ENCODE peak calls at places on chromosome 20, in five cellular contexts. D is choroid plexus epithelial cell, S is GM13977, O is NCI-H1694 treated with DMSO at 0.1 percent for 48 hours, K is G401. T is an unnamed sample.

GRCh38 chr20:41304413-41305079 is 13.0 kb downstream of the ZHX3 start:
- DNase-seq in D (no peak), S (no peak), O (no peak), K (peak; percentile 13), T (no peak)

GRCh38 chr20:48178607-48179006 is 393.3 kb upstream of the SULF2 start:
- DNase-seq in D (no peak), S (no peak), O (no peak), K (no peak), T (no peak)

GRCh38 chr20:18904624-18905023 is 91.0 kb downstream of the SCP2D1 start:
- DNase-seq in D (no peak), S (no peak), O (no peak), K (peak; percentile 31), T (no peak)

GRCh38 chr20:51500311-51500710 is 42.2 kb downstream of the NFATC2 start:
- DNase-seq in D (no peak), S (peak; percentile 88), O (no peak), K (no peak), T (no peak)

GRCh38 chr20:9160760-9161159 is 91.9 kb downstream of the PLCB4 start:
- DNase-seq in D (no peak), S (no peak), O (no peak), K (no peak), T (peak; percentile 38)

GRCh38 chr20:37226889-37227288 is 34.7 kb downstream of the GHRH start:
- DNase-seq in D (peak; percentile 60), S (no peak), O (no peak), K (no peak), T (no peak)

GRCh38 chr20:20297752-20298151 is 70.2 kb upstream of the INSM1 start:
- DNase-seq in D (no peak), S (no peak), O (no peak), K (no peak), T (no peak)

GRCh38 chr20:43508106-43508505 is 609 bp downstream of the L3MBTL1 start:
- DNase-seq in D (no peak), S (peak; percentile 29), O (no peak), K (no peak), T (no peak)

GRCh38 chr20:37342231-37343177 is 3.4 kb upstream of the SRC start:
- DNase-seq in D (no peak), S (no peak), O (no peak), K (no peak), T (no peak)

GRCh38 chr20:50559856-50560623 is 49.9 kb downstream of the PTPN1 start:
- DNase-seq in D (no peak), S (no peak), O (no peak), K (peak; percentile 27), T (no peak)

GRCh38 chr20:19934792-19935491 is 82.2 kb upstream of the NAA20 start:
- DNase-seq in D (no peak), S (peak; percentile 42), O (no peak), K (no peak), T (no peak)

GRCh38 chr20:12925863-12926547 is 82.8 kb upstream of the SPTLC3 start:
- DNase-seq in D (no peak), S (no peak), O (no peak), K (no peak), T (no peak)

GRCh38 chr20:41174782-41175181 is 37.4 kb downstream of the PLCG1 start:
- DNase-seq in D (peak; percentile 38), S (no peak), O (no peak), K (peak; percentile 13), T (peak; percentile 47)

GRCh38 chr20:62409935-62410741 is 3.1 kb upstream of the CABLES2 start:
- DNase-seq in D (peak; percentile 26), S (peak; percentile 79), O (peak; percentile 24), K (peak; percentile 48), T (peak; percentile 56)

GRCh38 chr20:44407402-44408184 is 52.1 kb downstream of the HNF4A start:
- DNase-seq in D (peak; percentile 45), S (no peak), O (no peak), K (no peak), T (peak; percentile 20)

GRCh38 chr20:31551581-31552081 is 37.4 kb downstream of the HM13 start:
- DNase-seq in D (peak; percentile 29), S (no peak), O (no peak), K (no peak), T (peak; percentile 78)

GRCh38 chr20:1087311-1087710 is 31.1 kb upstream of the PSMF1 start:
- DNase-seq in D (no peak), S (peak; percentile 34), O (no peak), K (no peak), T (no peak)

GRCh38 chr20:61459266-61459665 is 207.2 kb downstream of the CDH4 start:
- DNase-seq in D (no peak), S (no peak), O (no peak), K (no peak), T (no peak)

GRCh38 chr20:49750611-49751396 is 37.1 kb upstream of the B4GALT5 start:
- DNase-seq in D (no peak), S (peak; percentile 51), O (no peak), K (no peak), T (no peak)

GRCh38 chr20:19314619-19315018 is 102.2 kb downstream of the SLC24A3 start:
- DNase-seq in D (no peak), S (no peak), O (no peak), K (no peak), T (no peak)

GRCh38 chr20:60572991-60573390 is 614.8 kb downstream of the CDH26 start:
- DNase-seq in D (no peak), S (no peak), O (no peak), K (peak; percentile 11), T (no peak)

GRCh38 chr20:18259730-18260129 is 28.6 kb upstream of the ZNF133 start:
- DNase-seq in D (no peak), S (no peak), O (no peak), K (no peak), T (no peak)

GRCh38 chr20:431012-431904 is 23.2 kb downstream of the RBCK1 start:
- DNase-seq in D (peak; percentile 80), S (peak; percentile 46), O (peak; percentile 55), K (peak; percentile 92), T (peak; percentile 64)

GRCh38 chr20:37690626-37691369 is 3.0 kb upstream of the CTNNBL1 start:
- DNase-seq in D (no peak), S (no peak), O (no peak), K (no peak), T (no peak)

GRCh38 chr20:53786071-53786444 is 192.4 kb upstream of the ZNF217 start:
- DNase-seq in D (no peak), S (no peak), O (no peak), K (no peak), T (no peak)